ENCODE peak calls at places on chromosome 7, in ten cellular contexts. U is retinal pigment epithelial cell; I is skeletal muscle cell; E is naive thymus-derived CD4-positive, alpha-beta T cell; A is Caki2; Q is tibial nerve; G is naive B cell; P is endodermal cell; F is endothelial cell; B is hippocampal formation. K is an unnamed sample.

GRCh38 chr7:98514211-98515150 is 102.6 kb upstream of the NPTX2 start:
- DNase-seq in U (no peak), I (no peak), E (no peak), A (no peak), Q (no peak), G (no peak), P (peak), F (no peak), B (no peak), K (no peak)

GRCh38 chr7:79452495-79453265 is 787 bp downstream of the MAGI2 start:
- DNase-seq in U (no peak), I (no peak), E (no peak), A (peak), Q (no peak), G (no peak), P (peak), F (peak), B (no peak), K (no peak)

GRCh38 chr7:158517571-158517970 is 70.1 kb downstream of the PTPRN2 start:
- DNase-seq in U (no peak), I (no peak), E (no peak), A (no peak), Q (no peak), G (no peak), P (no peak), F (no peak), B (no peak), K (no peak)

GRCh38 chr7:17130281-17131059 is 168.0 kb upstream of the AHR start:
- DNase-seq in U (peak), I (peak), E (no peak), A (peak), Q (no peak), G (no peak), P (peak), F (peak), B (no peak), K (no peak)

GRCh38 chr7:148191391-148192076 is 399.0 kb upstream of the C7orf33 start:
- DNase-seq in U (no peak), I (no peak), E (no peak), A (no peak), Q (no peak), G (no peak), P (no peak), F (no peak), B (no peak), K (no peak)

GRCh38 chr7:64618785-64619456 is 47.0 kb upstream of the ZNF107 start:
- DNase-seq in U (peak), I (peak), E (no peak), A (peak), Q (no peak), G (peak), P (no peak), F (peak), B (peak), K (peak)

GRCh38 chr7:47817922-47818321 is 130.3 kb downstream of the PKD1L1 start:
- DNase-seq in U (no peak), I (no peak), E (no peak), A (no peak), Q (no peak), G (no peak), P (no peak), F (no peak), B (no peak), K (no peak)

GRCh38 chr7:30141405-30142045 is 6.7 kb downstream of the MTURN start:
- DNase-seq in U (no peak), I (no peak), E (no peak), A (no peak), Q (no peak), G (no peak), P (no peak), F (no peak), B (no peak), K (no peak)

GRCh38 chr7:123643495-123644428 is 11.9 kb upstream of the LMOD2 start:
- DNase-seq in U (peak), I (peak), E (no peak), A (peak), Q (no peak), G (no peak), P (peak), F (no peak), B (no peak), K (no peak)

GRCh38 chr7:131899271-131900030 is 343.0 kb upstream of the PODXL start:
- DNase-seq in U (no peak), I (no peak), E (no peak), A (no peak), Q (no peak), G (no peak), P (peak), F (no peak), B (no peak), K (no peak)

GRCh38 chr7:73721237-73721848 is 1.9 kb upstream of the STX1A start:
- DNase-seq in U (no peak), I (no peak), E (no peak), A (no peak), Q (no peak), G (no peak), P (no peak), F (no peak), B (peak), K (no peak)

GRCh38 chr7:22697897-22698645 is 28.9 kb upstream of the IL6 start:
- DNase-seq in U (no peak), I (no peak), E (no peak), A (no peak), Q (no peak), G (peak), P (no peak), F (no peak), B (no peak), K (peak)

GRCh38 chr7:93043393-93043985 is 74.3 kb downstream of the SAMD9 start:
- DNase-seq in U (peak), I (peak), E (no peak), A (peak), Q (no peak), G (no peak), P (peak), F (peak), B (no peak), K (no peak)

K was measured in central memory CD4-positive, alpha-beta T cell.